ENCODE peak calls at places on chromosome 5, in four cellular contexts. V is ELR; G is fibroblast of the conjunctiva; A is naive thymus-derived CD4-positive, alpha-beta T cell. I is an unnamed sample.

GRCh38 chr5:164375051-164375450 is 869.6 kb downstream of the MAT2B start:
- DNase-seq in G (no peak), A (no peak), V (no peak), I (no peak)

GRCh38 chr5:151602806-151603205 is 11.7 kb upstream of the FAT2 start:
- DNase-seq in G (no peak), A (no peak), V (no peak), I (no peak)

GRCh38 chr5:133229931-133230664 is 178.3 kb downstream of the HSPA4 start:
- DNase-seq in A (no peak), V (no peak), G (no peak), I (no peak)

GRCh38 chr5:81397169-81397568 is 3.2 kb upstream of the ACOT12 start:
- DNase-seq in G (no peak), A (no peak), V (peak), I (peak)

GRCh38 chr5:52799358-52799982 is 11.8 kb downstream of the ITGA1 start:
- DNase-seq in A (no peak), V (peak), G (peak), I (peak)

GRCh38 chr5:169139381-169140125 is 161.4 kb downstream of the SLIT3 start:
- DNase-seq in A (no peak), G (no peak), V (no peak), I (no peak)

GRCh38 chr5:133827001-133827400 is 141.4 kb downstream of the C5orf15 start:
- DNase-seq in G (no peak), A (no peak), V (no peak), I (no peak)

GRCh38 chr5:150615141-150615699 is 25.2 kb upstream of the SYNPO start:
- DNase-seq in A (no peak), V (no peak), G (peak), I (no peak)

GRCh38 chr5:104084896-104085295 is 522.3 kb upstream of the NUDT12 start:
- DNase-seq in V (no peak), G (no peak), A (no peak), I (no peak)

GRCh38 chr5:139282195-139282557 is 11.4 kb upstream of the MATR3 start:
- DNase-seq in V (peak), A (no peak), G (peak), I (no peak)

GRCh38 chr5:41848983-41849382 is 21.2 kb downstream of the OXCT1 start:
- DNase-seq in G (no peak), V (no peak), A (no peak), I (no peak)

GRCh38 chr5:171601266-171601881 is 181.9 kb downstream of the FGF18 start:
- DNase-seq in A (no peak), V (no peak), G (no peak), I (no peak)

GRCh38 chr5:91687430-91687829 is 304.3 kb upstream of the ARRDC3 start:
- DNase-seq in V (no peak), G (no peak), A (no peak), I (no peak)

GRCh38 chr5:92504346-92504745 is 1076.7 kb downstream of the NR2F1-AS1 start:
- DNase-seq in G (no peak), V (peak), A (no peak), I (no peak)

GRCh38 chr5:170755679-170756456 is 27.7 kb upstream of the GABRP start:
- DNase-seq in A (no peak), V (no peak), G (no peak), I (no peak)

GRCh38 chr5:11372191-11372590 is 532.1 kb downstream of the CTNND2 start:
- DNase-seq in V (no peak), G (no peak), A (no peak), I (no peak)

GRCh38 chr5:40879163-40879942 is 29.9 kb upstream of the C7 start:
- DNase-seq in V (peak), G (peak), A (no peak), I (no peak)

GRCh38 chr5:132257131-132258101 is at the start of gene PDLIM4:
- DNase-seq in G (no peak), A (no peak), V (peak), I (no peak)

GRCh38 chr5:66982514-66982913 is 214.1 kb downstream of the CD180 start:
- DNase-seq in G (no peak), A (no peak), V (no peak), I (no peak)

GRCh38 chr5:126460459-126460858 is 37.2 kb downstream of the GRAMD2B start:
- DNase-seq in G (no peak), V (no peak), A (no peak), I (no peak)

GRCh38 chr5:84603557-84604185 is 219.0 kb upstream of the EDIL3 start:
- DNase-seq in G (peak), V (no peak), A (no peak), I (peak)

I was measured in GM04504.